ENCODE peak calls at places on chromosomes 12 and 14, in five cellular contexts. One of them, this sample, is unnamed.

GRCh38 chr12:96249196-96250118 is 55.3 kb downstream of the ELK3 start:
- DNase-seq in AG10803: peak; percentile 74
- DNase-seq in BE2C: peak; percentile 81
- DNase-seq in hypothalamus: no peak
- DNase-seq in posterior cingulate gyrus: no peak
- DNase-seq in this sample: no peak

GRCh38 chr12:19480459-19480858 is 41.2 kb downstream of the AEBP2 start:
- DNase-seq in AG10803: no peak
- DNase-seq in BE2C: no peak
- DNase-seq in hypothalamus: no peak
- DNase-seq in posterior cingulate gyrus: no peak
- DNase-seq in this sample: no peak

GRCh38 chr12:89448526-89448925 is 76.1 kb downstream of the GALNT4 start:
- DNase-seq in AG10803: no peak
- DNase-seq in BE2C: no peak
- DNase-seq in hypothalamus: no peak
- DNase-seq in posterior cingulate gyrus: no peak
- DNase-seq in this sample: no peak

GRCh38 chr12:46830731-46831334 is 5.0 kb upstream of the SLC38A4 start:
- DNase-seq in AG10803: no peak
- DNase-seq in BE2C: no peak
- DNase-seq in hypothalamus: no peak
- DNase-seq in posterior cingulate gyrus: no peak
- DNase-seq in this sample: no peak

GRCh38 chr14:65069874-65070709 is 32.2 kb downstream of the MAX start:
- DNase-seq in AG10803: no peak
- DNase-seq in BE2C: no peak
- DNase-seq in hypothalamus: no peak
- DNase-seq in posterior cingulate gyrus: no peak
- DNase-seq in this sample: no peak

GRCh38 chr14:90755661-90756304 is 60.4 kb downstream of the TTC7B start:
- DNase-seq in AG10803: no peak
- DNase-seq in BE2C: no peak
- DNase-seq in hypothalamus: no peak
- DNase-seq in posterior cingulate gyrus: no peak
- DNase-seq in this sample: no peak

GRCh38 chr12:47373554-47374150 is 293.9 kb upstream of the AMIGO2 start:
- DNase-seq in AG10803: no peak
- DNase-seq in BE2C: no peak
- DNase-seq in hypothalamus: no peak
- DNase-seq in posterior cingulate gyrus: no peak
- DNase-seq in this sample: no peak

GRCh38 chr14:30272848-30273563 is 286.0 kb upstream of the G2E3 start:
- DNase-seq in AG10803: no peak
- DNase-seq in BE2C: no peak
- DNase-seq in hypothalamus: no peak
- DNase-seq in posterior cingulate gyrus: no peak
- DNase-seq in this sample: no peak

GRCh38 chr14:31806249-31806648 is 245.0 kb downstream of the NUBPL start:
- DNase-seq in AG10803: no peak
- DNase-seq in BE2C: no peak
- DNase-seq in hypothalamus: no peak
- DNase-seq in posterior cingulate gyrus: no peak
- DNase-seq in this sample: no peak

GRCh38 chr12:15423629-15424028 is 101.3 kb downstream of the PTPRO start:
- DNase-seq in AG10803: peak; percentile 27
- DNase-seq in BE2C: no peak
- DNase-seq in hypothalamus: no peak
- DNase-seq in posterior cingulate gyrus: no peak
- DNase-seq in this sample: no peak

GRCh38 chr14:21852061-21852664 is 178.5 kb upstream of the OR4E1 start:
- DNase-seq in AG10803: no peak
- DNase-seq in BE2C: peak; percentile 42
- DNase-seq in hypothalamus: peak; percentile 52
- DNase-seq in posterior cingulate gyrus: peak; percentile 37
- DNase-seq in this sample: peak; percentile 49

GRCh38 chr12:48160807-48161206 is 3.5 kb upstream of the ASB8 start:
- DNase-seq in AG10803: peak; percentile 30
- DNase-seq in BE2C: no peak
- DNase-seq in hypothalamus: peak; percentile 51
- DNase-seq in posterior cingulate gyrus: no peak
- DNase-seq in this sample: peak; percentile 35

GRCh38 chr14:35949933-35950332 is 123.8 kb downstream of the BRMS1L start:
- DNase-seq in AG10803: no peak
- DNase-seq in BE2C: no peak
- DNase-seq in hypothalamus: no peak
- DNase-seq in posterior cingulate gyrus: no peak
- DNase-seq in this sample: no peak

GRCh38 chr14:99383457-99384428 is 96.9 kb downstream of the SETD3 start:
- DNase-seq in AG10803: no peak
- DNase-seq in BE2C: no peak
- DNase-seq in hypothalamus: no peak
- DNase-seq in posterior cingulate gyrus: no peak
- DNase-seq in this sample: no peak

GRCh38 chr14:50417853-50418252 is 21.2 kb upstream of the CDKL1 start:
- DNase-seq in AG10803: peak; percentile 56
- DNase-seq in BE2C: no peak
- DNase-seq in hypothalamus: no peak
- DNase-seq in posterior cingulate gyrus: no peak
- DNase-seq in this sample: no peak

GRCh38 chr12:96489392-96490056 is at the start of gene CFAP54:
- DNase-seq in AG10803: peak; percentile 92
- DNase-seq in BE2C: peak; percentile 93
- DNase-seq in hypothalamus: peak; percentile 90
- DNase-seq in posterior cingulate gyrus: peak; percentile 92
- DNase-seq in this sample: peak; percentile 93

GRCh38 chr14:68181395-68182326 is 362.1 kb downstream of the RAD51B start:
- DNase-seq in AG10803: peak; percentile 50
- DNase-seq in BE2C: no peak
- DNase-seq in hypothalamus: no peak
- DNase-seq in posterior cingulate gyrus: no peak
- DNase-seq in this sample: no peak

GRCh38 chr12:120015313-120015712 is 26.3 kb downstream of the BICDL1 start:
- DNase-seq in AG10803: no peak
- DNase-seq in BE2C: no peak
- DNase-seq in hypothalamus: no peak
- DNase-seq in posterior cingulate gyrus: no peak
- DNase-seq in this sample: no peak

GRCh38 chr14:60188115-60188514 is 22.9 kb upstream of the DHRS7 start:
- DNase-seq in AG10803: no peak
- DNase-seq in BE2C: no peak
- DNase-seq in hypothalamus: no peak
- DNase-seq in posterior cingulate gyrus: no peak
- DNase-seq in this sample: no peak

This sample was measured in midbrain.